ENCODE peak calls at places on chromosomes 11 and 22, in six cellular contexts. X is A549, F is SK-N-SH, N is upper lobe of left lung, Q is K562, Z is HepG2. T is an unnamed sample.
A peak's percentile ranks its signal among the peaks of the same experiment; 100 is the strongest.

GRCh38 chr22:40719599-40719998 is 40.3 kb downstream of the MCHR1 start:
- DNase-seq in X (no peak), F (no peak), N (no peak), Q (no peak), Z (peak; percentile 45), T (no peak)

GRCh38 chr11:63918576-63919171 is 1.7 kb upstream of the RCOR2 start:
- DNase-seq in X (no peak), F (peak; percentile 56), N (no peak), Q (no peak), Z (no peak), T (no peak)

GRCh38 chr11:117517097-117517496 is 189.4 kb downstream of the CEP164 start:
- DNase-seq in X (no peak), F (no peak), N (no peak), Q (no peak), Z (no peak), T (no peak)

GRCh38 chr22:48490513-48491411 is 1336.9 kb downstream of the BRD1 start:
- DNase-seq in X (peak; percentile 25), F (no peak), N (no peak), Q (no peak), Z (no peak), T (no peak)

GRCh38 chr11:111370902-111371578 is 8.0 kb downstream of the POU2AF1 start:
- DNase-seq in X (no peak), F (no peak), N (no peak), Q (no peak), Z (no peak), T (no peak)

GRCh38 chr22:20600137-20600673 is 92.8 kb downstream of the MED15 start:
- DNase-seq in X (no peak), F (no peak), N (no peak), Q (no peak), Z (no peak), T (no peak)

GRCh38 chr11:60870276-60870675 is 2.9 kb downstream of the ZP1 start:
- DNase-seq in X (no peak), F (peak; percentile 10), N (peak; percentile 13), Q (peak; percentile 42), Z (no peak), T (no peak)

GRCh38 chr22:41478891-41479521 is 10.1 kb downstream of the ACO2 start:
- DNase-seq in X (no peak), F (no peak), N (peak; percentile 62), Q (no peak), Z (no peak), T (no peak)

GRCh38 chr22:29330753-29331152 is 15.3 kb upstream of the RASL10A start:
- DNase-seq in X (no peak), F (no peak), N (no peak), Q (no peak), Z (no peak), T (no peak)

GRCh38 chr11:19931141-19931767 is 218.6 kb downstream of the NAV2 start:
- DNase-seq in X (no peak), F (peak; percentile 75), N (no peak), Q (no peak), Z (no peak), T (no peak)

GRCh38 chr22:46726066-46726985 is 11.7 kb downstream of the CERK start:
- DNase-seq in X (no peak), F (peak; percentile 76), N (no peak), Q (no peak), Z (no peak), T (no peak)

GRCh38 chr11:131748146-131749050 is 378.0 kb downstream of the NTM start:
- DNase-seq in X (peak; percentile 33), F (peak; percentile 67), N (peak; percentile 50), Q (peak; percentile 42), Z (peak; percentile 26), T (peak; percentile 42)

GRCh38 chr11:23413057-23413456 is 552.8 kb upstream of the CCDC179 start:
- DNase-seq in X (no peak), F (no peak), N (no peak), Q (no peak), Z (no peak), T (no peak)

GRCh38 chr11:19711911-19712280 is 741 bp upstream of the NAV2 start:
- DNase-seq in X (no peak), F (no peak), N (no peak), Q (no peak), Z (no peak), T (peak; percentile 30)

GRCh38 chr22:44381761-44382454 is 69.2 kb upstream of the SHISAL1 start:
- DNase-seq in X (no peak), F (no peak), N (no peak), Q (no peak), Z (no peak), T (no peak)

GRCh38 chr22:50061824-50062355 is 3.8 kb upstream of the TTLL8 start:
- DNase-seq in X (no peak), F (no peak), N (no peak), Q (no peak), Z (no peak), T (no peak)

GRCh38 chr22:19062139-19062789 is 59.9 kb downstream of the DGCR2 start:
- DNase-seq in X (no peak), F (no peak), N (peak; percentile 9), Q (no peak), Z (no peak), T (no peak)

GRCh38 chr11:10809373-10810199 is 860 bp upstream of the EIF4G2 start:
- DNase-seq in X (peak; percentile 61), F (no peak), N (peak; percentile 32), Q (peak; percentile 52), Z (no peak), T (peak; percentile 46)

GRCh38 chr11:43547411-43547718 is 133.2 kb upstream of the HSD17B12 start:
- DNase-seq in X (no peak), F (no peak), N (no peak), Q (no peak), Z (no peak), T (no peak)

GRCh38 chr11:129652828-129653227 is 162.8 kb upstream of the TMEM45B start:
- DNase-seq in X (peak; percentile 20), F (no peak), N (no peak), Q (no peak), Z (no peak), T (no peak)
- H3K4me3 ChIP-seq in X (no peak overlapping the region), F (no peak overlapping the region), N (no peak overlapping the region), Q (no peak overlapping the region), Z (no peak overlapping the region), T (no peak overlapping the region)

DNA sequence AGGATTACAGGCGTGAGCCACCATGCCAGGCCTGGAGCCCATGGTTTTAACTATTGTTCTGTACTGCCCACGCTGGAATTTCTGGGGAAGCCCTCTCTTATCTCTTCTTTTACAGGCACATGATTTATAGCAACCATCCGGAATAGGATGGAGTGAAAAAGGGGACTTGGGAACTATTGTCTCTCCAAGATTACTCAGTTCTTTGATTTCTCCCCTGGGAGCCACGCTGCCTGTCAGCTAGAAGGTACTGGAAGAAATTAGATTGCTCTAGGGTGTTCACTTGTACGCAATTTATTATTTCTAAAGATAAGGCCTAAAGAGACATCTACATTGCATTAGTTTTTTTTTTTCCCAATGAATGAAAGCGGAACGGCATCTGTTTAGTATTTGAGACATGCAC is 65.6 kb upstream of the PTPRJ start:
- DNase-seq in X (no peak), F (peak; percentile 41), N (no peak), Q (no peak), Z (no peak), T (no peak)
- TF ChIP-seq EP300 in X (no peak), F (no peak), N (no peak), Q (no peak), Z (no peak), T (no peak)

GRCh38 chr11:69700278-69701140 is 3.3 kb downstream of the FGF19 start:
- DNase-seq in X (peak; percentile 59), F (peak; percentile 91), N (peak; percentile 72), Q (peak; percentile 76), Z (peak; percentile 66), T (no peak)

GRCh38 chr11:69704508-69705245 is 855 bp upstream of the FGF19 start:
- DNase-seq in X (peak; percentile 46), F (peak; percentile 91), N (no peak), Q (peak; percentile 76), Z (no peak), T (no peak)

GRCh38 chr11:69703711-69704507 is at the start of gene FGF19:
- DNase-seq in X (no peak), F (peak; percentile 67), N (no peak), Q (peak; percentile 68), Z (no peak), T (no peak)

GRCh38 chr11:69702769-69703510 is 882 bp downstream of the FGF19 start:
- DNase-seq in X (no peak), F (no peak), N (no peak), Q (no peak), Z (no peak), T (no peak)

DNA sequence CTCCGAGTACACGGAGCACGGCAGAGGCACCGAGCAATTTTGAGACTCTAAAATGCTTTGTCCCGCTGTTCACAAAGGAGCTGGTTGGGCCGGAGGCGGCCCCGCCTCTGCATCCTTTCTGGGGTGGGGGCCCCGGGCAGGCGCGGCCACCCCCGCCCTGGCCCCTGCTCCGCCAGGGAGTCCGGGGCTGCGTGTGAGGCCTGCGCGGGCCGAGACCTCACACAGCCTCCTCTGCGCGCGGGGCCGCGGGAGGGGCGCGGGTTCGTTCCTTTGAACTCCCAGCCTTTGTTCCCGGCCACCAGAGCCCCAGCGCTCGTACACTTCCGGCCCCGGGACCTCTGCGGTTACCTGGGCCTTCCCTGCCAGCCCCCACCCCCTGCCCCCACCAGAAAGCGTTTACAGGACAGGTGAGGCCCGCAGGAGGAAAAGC is 1.6 kb downstream of the FGF19 start:
- DNase-seq in X (no peak), F (no peak), N (no peak), Q (no peak), Z (peak; percentile 69), T (no peak)
- H3K4me3 ChIP-seq in X (no peak overlapping the region), F (no peak overlapping the region), N (no peak overlapping the region), Q (no peak overlapping the region), Z (no peak overlapping the region), T (no peak overlapping the region)

GRCh38 chr22:23144926-23145906 is at the start of gene RAB36:
- DNase-seq in X (peak; percentile 99), F (peak; percentile 98), N (peak; percentile 100), Q (peak; percentile 100), Z (peak; percentile 98), T (peak; percentile 98)
- TF ChIP-seq EP300 in X (no peak), F (no peak), N (no peak), Q (no peak), Z (no peak), T (no peak)

DNA sequence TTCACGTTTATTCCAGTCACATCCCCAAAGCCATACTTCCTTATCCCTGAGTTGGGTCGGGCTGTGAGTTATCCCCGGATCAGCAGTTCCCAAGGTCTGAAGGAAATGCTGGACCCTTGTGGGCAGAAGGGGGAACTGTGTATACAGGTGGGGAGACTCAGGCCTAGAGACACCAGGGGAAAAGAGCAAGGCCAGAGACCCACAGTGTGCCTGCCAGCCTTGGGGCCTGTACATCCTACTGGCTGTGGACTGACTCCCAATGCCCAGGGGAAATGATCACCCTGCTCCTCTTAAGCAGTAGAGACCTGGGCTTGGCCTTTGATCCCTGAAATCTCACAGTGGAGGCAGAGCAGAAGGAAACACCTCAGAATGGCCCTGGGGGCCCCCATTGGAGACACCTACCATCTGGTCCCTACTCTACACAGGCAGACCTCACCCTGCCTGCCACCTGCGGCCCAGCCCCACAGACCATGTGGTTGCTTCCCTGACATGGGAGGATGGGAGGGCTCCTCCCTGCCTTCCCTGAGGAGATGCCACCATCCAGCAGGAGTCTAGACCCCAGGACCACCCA is 1.3 kb downstream of the SELENOM start:
- DNase-seq in X (peak; percentile 19), F (no peak), N (no peak), Q (no peak), Z (no peak), T (no peak)
- H3K4me3 ChIP-seq in X (no peak overlapping the region), F (peak overlapping the region; percentile 86), N (peak overlapping the region; percentile 76), Q (no peak overlapping the region), Z (no peak overlapping the region), T (peak overlapping the region; percentile 45)